ENCODE peak calls at places on chromosome 9, in five cellular contexts. One of them, this sample, is unnamed. For H3K27me3, the result is how much of the 10 kb centered on the place peaks cover.

GRCh38 chr9:7097785-7098420 is 340.1 kb downstream of the KDM4C start:
- DNase-seq in CD8-positive, alpha-beta memory T cell: no peak
- DNase-seq in ascending aorta: no peak
- DNase-seq in aorta: no peak
- DNase-seq in dorsolateral prefrontal cortex: no peak
- DNase-seq in this sample: no peak

GRCh38 chr9:72753261-72753893 is 199.5 kb downstream of the ALDH1A1 start:
- DNase-seq in CD8-positive, alpha-beta memory T cell: no peak
- DNase-seq in ascending aorta: no peak
- DNase-seq in aorta: no peak
- DNase-seq in dorsolateral prefrontal cortex: no peak
- DNase-seq in this sample: no peak

GRCh38 chr9:38164659-38165221 is 95.7 kb upstream of the SHB start:
- DNase-seq in dorsolateral prefrontal cortex: no peak
- DNase-seq in aorta: no peak
- DNase-seq in CD8-positive, alpha-beta memory T cell: no peak
- DNase-seq in ascending aorta: no peak
- DNase-seq in this sample: no peak

GRCh38 chr9:93345630-93346239 is 105.8 kb upstream of the FAM120A start:
- DNase-seq in aorta: no peak
- DNase-seq in CD8-positive, alpha-beta memory T cell: no peak
- DNase-seq in dorsolateral prefrontal cortex: no peak
- DNase-seq in ascending aorta: no peak
- DNase-seq in this sample: no peak

GRCh38 chr9:29001006-29001405 is 1427.7 kb upstream of the C9orf72 start:
- DNase-seq in aorta: no peak
- DNase-seq in ascending aorta: no peak
- DNase-seq in dorsolateral prefrontal cortex: no peak
- DNase-seq in CD8-positive, alpha-beta memory T cell: no peak
- DNase-seq in this sample: no peak

GRCh38 chr9:35431467-35431866 is 58.4 kb upstream of the RUSC2 start:
- DNase-seq in CD8-positive, alpha-beta memory T cell: no peak
- DNase-seq in dorsolateral prefrontal cortex: no peak
- DNase-seq in aorta: no peak
- DNase-seq in ascending aorta: no peak
- DNase-seq in this sample: no peak

GRCh38 chr9:6305954-6306563 is 22.1 kb upstream of the TPD52L3 start:
- DNase-seq in ascending aorta: no peak
- DNase-seq in CD8-positive, alpha-beta memory T cell: peak
- DNase-seq in aorta: no peak
- DNase-seq in dorsolateral prefrontal cortex: no peak
- DNase-seq in this sample: no peak

GRCh38 chr9:36276840-36277239 is 18.6 kb upstream of the GNE start:
- DNase-seq in ascending aorta: no peak
- DNase-seq in dorsolateral prefrontal cortex: no peak
- DNase-seq in aorta: no peak
- DNase-seq in CD8-positive, alpha-beta memory T cell: no peak
- DNase-seq in this sample: no peak

GRCh38 chr9:125694478-125694877 is 12.5 kb downstream of the MAPKAP1 start:
- DNase-seq in ascending aorta: no peak
- DNase-seq in CD8-positive, alpha-beta memory T cell: no peak
- DNase-seq in dorsolateral prefrontal cortex: no peak
- DNase-seq in aorta: no peak
- DNase-seq in this sample: no peak

GRCh38 chr9:119370816-119371215 is 1.6 kb upstream of the BRINP1 start:
- DNase-seq in aorta: peak
- DNase-seq in dorsolateral prefrontal cortex: no peak
- DNase-seq in CD8-positive, alpha-beta memory T cell: no peak
- DNase-seq in ascending aorta: no peak
- DNase-seq in this sample: peak

GRCh38 chr9:81529556-81530193 is 159.7 kb downstream of the TLE1 start:
- DNase-seq in aorta: no peak
- DNase-seq in CD8-positive, alpha-beta memory T cell: no peak
- DNase-seq in dorsolateral prefrontal cortex: no peak
- DNase-seq in ascending aorta: peak
- DNase-seq in this sample: no peak

GRCh38 chr9:108860764-108861163 is 1.3 kb upstream of the ACTL7A start:
- DNase-seq in ascending aorta: no peak
- DNase-seq in dorsolateral prefrontal cortex: no peak
- DNase-seq in CD8-positive, alpha-beta memory T cell: no peak
- DNase-seq in aorta: no peak
- DNase-seq in this sample: no peak

GRCh38 chr9:99690573-99690972 is 131.1 kb upstream of the NR4A3 start:
- DNase-seq in CD8-positive, alpha-beta memory T cell: no peak
- DNase-seq in dorsolateral prefrontal cortex: peak
- DNase-seq in ascending aorta: no peak
- DNase-seq in aorta: no peak
- DNase-seq in this sample: no peak

GRCh38 chr9:111253742-111254437 is 76.1 kb downstream of the OR2K2 start:
- DNase-seq in CD8-positive, alpha-beta memory T cell: no peak
- DNase-seq in ascending aorta: no peak
- DNase-seq in aorta: no peak
- DNase-seq in dorsolateral prefrontal cortex: no peak
- DNase-seq in this sample: no peak

GRCh38 chr9:131237931-131238401 is 38.3 kb downstream of the FAM78A start:
- DNase-seq in aorta: peak
- DNase-seq in dorsolateral prefrontal cortex: peak
- DNase-seq in ascending aorta: peak
- DNase-seq in CD8-positive, alpha-beta memory T cell: peak
- DNase-seq in this sample: peak

GRCh38 chr9:68610016-68610415 is 69.3 kb upstream of the TMEM252 start:
- DNase-seq in CD8-positive, alpha-beta memory T cell: no peak
- DNase-seq in dorsolateral prefrontal cortex: no peak
- DNase-seq in ascending aorta: no peak
- DNase-seq in aorta: no peak
- DNase-seq in this sample: no peak

GRCh38 chr9:33185406-33185805 is 18.3 kb upstream of the B4GALT1 start:
- DNase-seq in aorta: no peak
- DNase-seq in dorsolateral prefrontal cortex: no peak
- DNase-seq in ascending aorta: no peak
- DNase-seq in CD8-positive, alpha-beta memory T cell: no peak
- DNase-seq in this sample: no peak

GRCh38 chr9:116090030-116090770 is 63.4 kb upstream of the PAPPA start:
- DNase-seq in dorsolateral prefrontal cortex: no peak
- DNase-seq in aorta: no peak
- DNase-seq in ascending aorta: no peak
- DNase-seq in CD8-positive, alpha-beta memory T cell: no peak
- DNase-seq in this sample: no peak

GRCh38 chr9:121770415-121771273 is 119.2 kb downstream of the DAB2IP start:
- DNase-seq in CD8-positive, alpha-beta memory T cell: no peak
- DNase-seq in aorta: peak
- DNase-seq in dorsolateral prefrontal cortex: no peak
- DNase-seq in ascending aorta: no peak
- DNase-seq in this sample: peak

GRCh38 chr9:116671605-116672004 is 15.5 kb upstream of the TRIM32 start:
- DNase-seq in ascending aorta: no peak
- DNase-seq in dorsolateral prefrontal cortex: no peak
- DNase-seq in CD8-positive, alpha-beta memory T cell: no peak
- DNase-seq in aorta: no peak
- DNase-seq in this sample: no peak

GRCh38 chr9:131539223-131539923 is 6.0 kb upstream of the PRRT1B start:
- DNase-seq in aorta: no peak
- DNase-seq in ascending aorta: no peak
- DNase-seq in CD8-positive, alpha-beta memory T cell: peak
- DNase-seq in dorsolateral prefrontal cortex: no peak
- DNase-seq in this sample: no peak

GRCh38 chr9:19782005-19782404 is 6.8 kb downstream of the SLC24A2 start:
- DNase-seq in ascending aorta: no peak
- DNase-seq in aorta: no peak
- DNase-seq in dorsolateral prefrontal cortex: no peak
- DNase-seq in CD8-positive, alpha-beta memory T cell: no peak
- DNase-seq in this sample: no peak

GRCh38 chr9:131178382-131178781 is 53.0 kb downstream of the NUP214 start:
- DNase-seq in ascending aorta: no peak
- DNase-seq in dorsolateral prefrontal cortex: peak
- DNase-seq in CD8-positive, alpha-beta memory T cell: peak
- DNase-seq in aorta: no peak
- DNase-seq in this sample: peak

GRCh38 chr9:105963700-105964099 is 269.4 kb downstream of the TMEM38B start:
- DNase-seq in ascending aorta: no peak
- DNase-seq in aorta: no peak
- DNase-seq in dorsolateral prefrontal cortex: no peak
- DNase-seq in CD8-positive, alpha-beta memory T cell: no peak
- DNase-seq in this sample: no peak

GRCh38 chr9:116027951-116028350 is 125.6 kb upstream of the PAPPA start:
- DNase-seq in ascending aorta: no peak
- DNase-seq in dorsolateral prefrontal cortex: no peak
- DNase-seq in aorta: no peak
- DNase-seq in CD8-positive, alpha-beta memory T cell: no peak
- DNase-seq in this sample: no peak

GRCh38 chr9:37029304-37029775 is 4.7 kb downstream of the PAX5 start:
- DNase-seq in aorta: no peak
- DNase-seq in CD8-positive, alpha-beta memory T cell: no peak
- DNase-seq in dorsolateral prefrontal cortex: no peak
- DNase-seq in ascending aorta: no peak
- DNase-seq in this sample: no peak

GRCh38 chr9:70451765-70452164 is 37.3 kb upstream of the KLF9 start:
- DNase-seq in ascending aorta: no peak
- DNase-seq in dorsolateral prefrontal cortex: no peak
- DNase-seq in CD8-positive, alpha-beta memory T cell: no peak
- DNase-seq in aorta: no peak
- DNase-seq in this sample: no peak

GRCh38 chr9:20640331-20641187 is 18.3 kb upstream of the MLLT3 start:
- DNase-seq in dorsolateral prefrontal cortex: peak
- DNase-seq in ascending aorta: no peak
- DNase-seq in CD8-positive, alpha-beta memory T cell: peak
- DNase-seq in aorta: peak
- DNase-seq in this sample: peak

GRCh38 chr9:112624711-112625707 is 92.9 kb downstream of the INIP start:
- DNase-seq in aorta: no peak
- DNase-seq in ascending aorta: no peak
- DNase-seq in CD8-positive, alpha-beta memory T cell: no peak
- DNase-seq in dorsolateral prefrontal cortex: no peak
- DNase-seq in this sample: no peak

GRCh38 chr9:84671651-84672467 is 2.3 kb downstream of the NTRK2 start:
- DNase-seq in ascending aorta: no peak
- DNase-seq in CD8-positive, alpha-beta memory T cell: no peak
- DNase-seq in dorsolateral prefrontal cortex: no peak
- DNase-seq in aorta: no peak
- DNase-seq in this sample: no peak
- H3K27me3 ChIP-seq in ascending aorta: under half
- H3K27me3 ChIP-seq in CD8-positive, alpha-beta memory T cell: under half
- H3K27me3 ChIP-seq in dorsolateral prefrontal cortex: under half
- H3K27me3 ChIP-seq in aorta: under half
- H3K27me3 ChIP-seq in this sample: under half

GRCh38 chr9:132584616-132585560 is 2.5 kb downstream of the BARHL1 start:
- DNase-seq in ascending aorta: no peak
- DNase-seq in CD8-positive, alpha-beta memory T cell: no peak
- DNase-seq in aorta: peak
- DNase-seq in dorsolateral prefrontal cortex: peak
- DNase-seq in this sample: no peak
- H3K27me3 ChIP-seq in ascending aorta: half or more
- H3K27me3 ChIP-seq in CD8-positive, alpha-beta memory T cell: half or more
- H3K27me3 ChIP-seq in aorta: under half
- H3K27me3 ChIP-seq in dorsolateral prefrontal cortex: half or more
- H3K27me3 ChIP-seq in this sample: under half

GRCh38 chr9:107358867-107359440 is 75.9 kb downstream of the RAD23B start:
- DNase-seq in ascending aorta: no peak
- DNase-seq in aorta: no peak
- DNase-seq in dorsolateral prefrontal cortex: no peak
- DNase-seq in CD8-positive, alpha-beta memory T cell: no peak
- DNase-seq in this sample: no peak
- H3K27me3 ChIP-seq in ascending aorta: under half
- H3K27me3 ChIP-seq in aorta: under half
- H3K27me3 ChIP-seq in dorsolateral prefrontal cortex: under half
- H3K27me3 ChIP-seq in CD8-positive, alpha-beta memory T cell: under half
- H3K27me3 ChIP-seq in this sample: under half

DNA sequence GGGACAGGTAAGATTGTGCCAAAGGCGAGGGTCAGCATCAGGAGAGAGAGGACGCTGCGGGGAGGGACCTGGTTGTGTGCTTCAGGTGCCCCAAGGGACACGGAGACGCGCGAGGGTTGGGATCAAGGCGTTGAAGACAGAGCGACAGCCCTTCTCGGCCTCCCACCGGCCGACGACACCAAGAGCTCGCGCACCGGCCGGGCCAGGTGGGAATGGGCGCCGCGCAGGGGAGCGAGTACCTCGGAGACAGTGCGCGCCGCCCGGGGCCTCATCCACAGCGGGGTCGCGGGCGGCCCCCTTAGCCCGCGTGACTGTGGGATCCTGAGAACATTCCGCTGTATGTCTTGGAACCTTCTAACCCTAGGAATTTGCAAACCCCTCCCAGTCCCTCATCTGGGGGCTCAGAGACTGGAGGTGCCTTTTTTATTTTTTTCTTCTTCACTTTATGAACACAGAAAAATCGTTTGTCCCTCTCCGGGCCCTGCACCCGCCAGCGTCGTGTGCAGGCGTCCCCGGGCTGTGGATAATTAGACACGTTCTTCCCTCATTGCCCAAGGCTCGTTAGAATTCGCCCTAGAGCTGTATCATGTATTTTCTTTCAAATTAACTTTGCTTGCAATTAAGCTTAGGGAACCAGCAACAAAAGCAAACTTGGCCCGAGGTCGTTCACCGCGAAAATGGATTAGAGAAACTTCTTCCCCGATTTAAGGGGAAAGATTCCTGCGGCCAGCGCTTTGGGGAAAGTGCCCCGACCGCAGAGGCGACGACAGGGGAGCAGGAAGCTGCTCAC is 4.8 kb downstream of the FOXE1 start:
- DNase-seq in CD8-positive, alpha-beta memory T cell: no peak
- DNase-seq in dorsolateral prefrontal cortex: no peak
- DNase-seq in ascending aorta: no peak
- DNase-seq in aorta: no peak
- DNase-seq in this sample: no peak
- H3K27me3 ChIP-seq in CD8-positive, alpha-beta memory T cell: half or more
- H3K27me3 ChIP-seq in dorsolateral prefrontal cortex: half or more
- H3K27me3 ChIP-seq in ascending aorta: under half
- H3K27me3 ChIP-seq in aorta: under half
- H3K27me3 ChIP-seq in this sample: half or more

GRCh38 chr9:136983611-136984314 is 970 bp downstream of the LCNL1 start:
- DNase-seq in dorsolateral prefrontal cortex: no peak
- DNase-seq in CD8-positive, alpha-beta memory T cell: no peak
- DNase-seq in ascending aorta: no peak
- DNase-seq in aorta: no peak
- DNase-seq in this sample: no peak
- H3K27me3 ChIP-seq in dorsolateral prefrontal cortex: under half
- H3K27me3 ChIP-seq in CD8-positive, alpha-beta memory T cell: under half
- H3K27me3 ChIP-seq in ascending aorta: under half
- H3K27me3 ChIP-seq in aorta: under half
- H3K27me3 ChIP-seq in this sample: under half

GRCh38 chr9:134965421-134965820 is 47.7 kb upstream of the FCN1 start:
- DNase-seq in ascending aorta: no peak
- DNase-seq in dorsolateral prefrontal cortex: no peak
- DNase-seq in aorta: no peak
- DNase-seq in CD8-positive, alpha-beta memory T cell: no peak
- DNase-seq in this sample: peak

GRCh38 chr9:134966270-134966669 is 48.6 kb upstream of the FCN1 start:
- DNase-seq in aorta: peak
- DNase-seq in CD8-positive, alpha-beta memory T cell: no peak
- DNase-seq in ascending aorta: no peak
- DNase-seq in dorsolateral prefrontal cortex: no peak
- DNase-seq in this sample: no peak

GRCh38 chr9:134966697-134967546 is 49.2 kb upstream of the FCN1 start:
- DNase-seq in aorta: peak
- DNase-seq in dorsolateral prefrontal cortex: no peak
- DNase-seq in ascending aorta: no peak
- DNase-seq in CD8-positive, alpha-beta memory T cell: no peak
- DNase-seq in this sample: peak

GRCh38 chr9:134964686-134965085 is 47.0 kb upstream of the FCN1 start:
- DNase-seq in aorta: no peak
- DNase-seq in dorsolateral prefrontal cortex: no peak
- DNase-seq in CD8-positive, alpha-beta memory T cell: no peak
- DNase-seq in ascending aorta: no peak
- DNase-seq in this sample: no peak

GRCh38 chr9:134965851-134966250 is 48.1 kb upstream of the FCN1 start:
- DNase-seq in dorsolateral prefrontal cortex: no peak
- DNase-seq in aorta: no peak
- DNase-seq in CD8-positive, alpha-beta memory T cell: no peak
- DNase-seq in ascending aorta: no peak
- DNase-seq in this sample: no peak
- H3K27me3 ChIP-seq in dorsolateral prefrontal cortex: under half
- H3K27me3 ChIP-seq in aorta: under half
- H3K27me3 ChIP-seq in CD8-positive, alpha-beta memory T cell: under half
- H3K27me3 ChIP-seq in ascending aorta: under half
- H3K27me3 ChIP-seq in this sample: under half